ENCODE peak calls at places on chromosome 21, in ten cellular contexts. E is non-pigmented ciliary epithelial cell; G is HTR-8/SVneo; C is G401; M is colonic mucosa; O is fibroblast of gingiva; J is skeletal muscle cell; W is RWPE1; Q is AML-193; U is stimulated activated naive CD8-positive, alpha-beta T cell treated with anti-CD3 and anti-CD28 coated beads, Interleukin-15, Interleukin-2, amounts not matched to agents 100 U/mL and 50 U/mL, for 24 hours. Z is an unnamed sample.

GRCh38 chr21:46517361-46517760 is 58.7 kb downstream of the DIP2A start:
- DNase-seq in W (no peak), O (peak), U (no peak), G (no peak), M (no peak), C (peak), J (no peak), Q (no peak), E (no peak), Z (peak)

GRCh38 chr21:42513151-42513984 is at the start of gene SLC37A1:
- DNase-seq in U (peak), G (no peak), J (no peak), E (no peak), C (no peak), M (peak), W (peak), Q (no peak), O (no peak), Z (no peak)

GRCh38 chr21:39968010-39968409 is 100.8 kb downstream of the PCP4 start:
- DNase-seq in W (no peak), C (no peak), J (no peak), M (no peak), Q (no peak), E (no peak), G (no peak), O (no peak), U (no peak), Z (no peak)

GRCh38 chr21:37489553-37489952 is 123.0 kb downstream of the DYRK1A start:
- DNase-seq in U (no peak), M (no peak), E (no peak), Q (no peak), O (no peak), W (no peak), C (no peak), G (no peak), J (no peak), Z (no peak)

GRCh38 chr21:34670220-34670961 is 1.6 kb downstream of the CLIC6 start:
- DNase-seq in M (peak), O (no peak), Q (no peak), C (no peak), W (no peak), U (peak), J (no peak), E (no peak), G (no peak), Z (no peak)

GRCh38 chr21:39518055-39518844 is 66.5 kb downstream of the SH3BGR start:
- DNase-seq in J (no peak), C (peak), M (peak), W (peak), Q (peak), E (peak), G (peak), U (peak), O (peak), Z (no peak)

GRCh38 chr21:31132574-31133242 is 94.4 kb upstream of the KRTAP19-8 start:
- DNase-seq in M (no peak), J (no peak), E (peak), O (peak), W (no peak), G (no peak), U (peak), C (no peak), Q (peak), Z (no peak)

GRCh38 chr21:29295066-29295650 is 3.6 kb upstream of the BACH1 start:
- DNase-seq in G (no peak), O (no peak), W (no peak), M (no peak), C (no peak), E (no peak), U (peak), J (no peak), Q (no peak), Z (no peak)

GRCh38 chr21:46483300-46484295 is 24.9 kb downstream of the DIP2A start:
- DNase-seq in W (no peak), O (no peak), G (no peak), M (no peak), J (no peak), U (no peak), C (no peak), E (no peak), Q (no peak), Z (no peak)

GRCh38 chr21:43645414-43645891 is 13.8 kb downstream of the HSF2BP start:
- DNase-seq in C (peak), Q (peak), G (peak), W (peak), U (peak), E (no peak), M (peak), O (peak), J (peak), Z (no peak)

GRCh38 chr21:36909901-36910561 is 56.4 kb downstream of the HLCS start:
- DNase-seq in C (no peak), G (peak), J (peak), M (no peak), E (peak), Q (no peak), O (peak), W (peak), U (no peak), Z (peak)

GRCh38 chr21:45549670-45550463 is 7.6 kb upstream of the SLC19A1 start:
- DNase-seq in J (no peak), M (no peak), G (no peak), E (no peak), U (no peak), O (no peak), Q (peak), C (no peak), W (no peak), Z (no peak)

GRCh38 chr21:41322496-41323382 is 6.1 kb downstream of the FAM3B start:
- DNase-seq in M (no peak), W (no peak), C (no peak), Q (no peak), U (no peak), E (no peak), O (no peak), G (no peak), J (no peak), Z (no peak)

GRCh38 chr21:45509566-45510465 is 32.4 kb downstream of the SLC19A1 start:
- DNase-seq in Q (no peak), C (no peak), O (no peak), W (no peak), J (no peak), G (no peak), E (no peak), M (no peak), U (no peak), Z (no peak)

GRCh38 chr21:41901099-41901498 is 22.0 kb upstream of the PRDM15 start:
- DNase-seq in G (no peak), O (no peak), C (no peak), W (no peak), J (no peak), M (no peak), U (no peak), E (no peak), Q (no peak), Z (no peak)

GRCh38 chr21:37450385-37451044 is 83.9 kb downstream of the DYRK1A start:
- DNase-seq in O (no peak), U (no peak), C (no peak), Q (no peak), E (no peak), W (peak), J (no peak), G (no peak), M (no peak), Z (no peak)

GRCh38 chr21:35428041-35428400 is 378.9 kb upstream of the RUNX1 start:
- DNase-seq in G (no peak), Q (peak), E (no peak), J (no peak), U (no peak), W (no peak), O (peak), M (no peak), C (no peak), Z (no peak)

GRCh38 chr21:41957991-41958766 is 4.4 kb upstream of the C2CD2 start:
- DNase-seq in E (peak), O (peak), W (peak), Q (no peak), G (peak), M (peak), C (peak), J (peak), U (no peak), Z (peak)